ENCODE peak calls at places on chromosomes 5 and 9, in ten cellular contexts. R is upper lobe of left lung, Q is left ventricle myocardium inferior, F is Peyer's patch, K is WERI-Rb-1, W is fibroblast of lung, E is colonic mucosa, X is psoas muscle, O is AG09309, M is cardiac muscle cell. B is an unnamed sample.

GRCh38 chr5:90193185-90193822 is 216.3 kb downstream of the CETN3 start:
- DNase-seq in R (no peak), Q (no peak), F (no peak), K (no peak), W (peak), E (no peak), X (no peak), O (no peak), M (no peak), B (no peak)

GRCh38 chr5:145345883-145346282 is 489.3 kb downstream of the PRELID2 start:
- DNase-seq in R (no peak), Q (no peak), F (no peak), K (no peak), W (no peak), E (no peak), X (no peak), O (no peak), M (no peak), B (no peak)

GRCh38 chr5:72543365-72543764 is 36.2 kb upstream of the ZNF366 start:
- DNase-seq in R (no peak), Q (no peak), F (no peak), K (no peak), W (peak), E (no peak), X (no peak), O (peak), M (peak), B (no peak)

GRCh38 chr5:179858241-179858585 is 404 bp downstream of the MRNIP start:
- DNase-seq in R (peak), Q (no peak), F (peak), K (peak), W (peak), E (peak), X (peak), O (no peak), M (peak), B (no peak)

GRCh38 chr5:109983135-109983534 is 293.4 kb downstream of the MAN2A1 start:
- DNase-seq in R (no peak), Q (no peak), F (no peak), K (no peak), W (peak), E (no peak), X (no peak), O (peak), M (peak), B (no peak)

GRCh38 chr5:177154003-177154643 is 20.6 kb downstream of the NSD1 start:
- DNase-seq in R (no peak), Q (no peak), F (no peak), K (no peak), W (no peak), E (peak), X (no peak), O (peak), M (peak), B (no peak)

GRCh38 chr9:133238851-133239532 is 29.9 kb upstream of the OBP2B start:
- DNase-seq in R (peak), Q (peak), F (peak), K (peak), W (peak), E (peak), X (peak), O (no peak), M (peak), B (peak)

GRCh38 chr5:17381926-17382325 is 116.1 kb upstream of the TAF11L2 start:
- DNase-seq in R (no peak), Q (peak), F (no peak), K (no peak), W (no peak), E (no peak), X (peak), O (no peak), M (no peak), B (no peak)

GRCh38 chr5:154317916-154318315 is 127.4 kb downstream of the GALNT10 start:
- DNase-seq in R (no peak), Q (no peak), F (no peak), K (no peak), W (no peak), E (no peak), X (no peak), O (no peak), M (no peak), B (no peak)

GRCh38 chr5:174872271-174872670 is 147.9 kb downstream of the MSX2 start:
- DNase-seq in R (no peak), Q (no peak), F (no peak), K (no peak), W (peak), E (no peak), X (no peak), O (peak), M (peak), B (no peak)

GRCh38 chr9:96009690-96010477 is 134.4 kb downstream of the ERCC6L2 start:
- DNase-seq in R (no peak), Q (no peak), F (no peak), K (no peak), W (peak), E (no peak), X (no peak), O (no peak), M (no peak), B (no peak)

GRCh38 chr5:56026863-56027300 is 32.1 kb upstream of the IL6ST start:
- DNase-seq in R (no peak), Q (no peak), F (no peak), K (no peak), W (peak), E (no peak), X (no peak), O (peak), M (peak), B (no peak)

GRCh38 chr9:98365227-98365669 is 109.8 kb upstream of the TBC1D2 start:
- DNase-seq in R (no peak), Q (no peak), F (no peak), K (peak), W (peak), E (peak), X (no peak), O (no peak), M (peak), B (no peak)

GRCh38 chr5:54832846-54833245 is 152.5 kb downstream of the ESM1 start:
- DNase-seq in R (no peak), Q (no peak), F (no peak), K (no peak), W (peak), E (no peak), X (no peak), O (no peak), M (no peak), B (no peak)

GRCh38 chr5:91541696-91542095 is 158.6 kb upstream of the ARRDC3 start:
- DNase-seq in R (no peak), Q (no peak), F (no peak), K (no peak), W (peak), E (no peak), X (no peak), O (no peak), M (no peak), B (no peak)

GRCh38 chr5:10222326-10222725 is 27.4 kb downstream of the ATPSCKMT start:
- DNase-seq in R (no peak), Q (no peak), F (no peak), K (no peak), W (no peak), E (no peak), X (no peak), O (no peak), M (no peak), B (no peak)

GRCh38 chr9:79237861-79238260 is 333.9 kb upstream of the TLE4 start:
- DNase-seq in R (no peak), Q (no peak), F (no peak), K (no peak), W (peak), E (no peak), X (no peak), O (peak), M (no peak), B (no peak)

GRCh38 chr5:146222002-146222401 is 18.6 kb downstream of the RBM27 start:
- DNase-seq in R (no peak), Q (no peak), F (no peak), K (no peak), W (no peak), E (no peak), X (no peak), O (no peak), M (no peak), B (no peak)

GRCh38 chr9:5563417-5563815 is 53.1 kb downstream of the PDCD1LG2 start:
- DNase-seq in R (no peak), Q (no peak), F (no peak), K (no peak), W (peak), E (no peak), X (no peak), O (no peak), M (no peak), B (no peak)

GRCh38 chr9:97763884-97764283 is 66.7 kb upstream of the XPA start:
- DNase-seq in R (no peak), Q (no peak), F (no peak), K (no peak), W (no peak), E (no peak), X (no peak), O (no peak), M (no peak), B (no peak)

DNA sequence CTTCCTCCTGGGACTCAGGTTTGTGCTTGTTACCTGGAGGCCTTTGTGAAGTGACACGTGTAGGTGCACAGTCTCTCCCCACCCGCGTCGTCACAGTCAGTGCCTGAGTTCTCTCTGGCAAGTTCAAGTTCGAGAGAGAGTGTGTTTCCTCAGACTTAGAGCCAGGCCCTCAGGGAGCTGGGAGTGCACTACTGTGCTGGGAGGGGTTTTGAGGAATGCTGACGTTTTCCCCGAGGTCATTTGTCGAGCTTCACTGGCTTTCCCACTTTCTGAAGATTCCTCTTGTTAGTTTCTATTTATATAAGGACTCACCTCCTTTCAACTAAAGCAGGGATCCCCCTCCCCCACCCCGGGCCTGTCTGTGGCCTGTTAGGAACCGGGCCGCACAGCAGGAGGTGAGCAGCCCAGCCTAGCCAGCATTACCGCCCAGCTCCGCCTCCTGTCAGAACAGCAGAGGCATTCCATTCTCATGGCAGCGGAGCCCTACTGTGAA is 209.2 kb downstream of the DIRAS2 start:
- DNase-seq in R (peak), Q (no peak), F (no peak), K (peak), W (peak), E (peak), X (no peak), O (no peak), M (peak), B (peak)
- TF ChIP-seq CTCF in R (no peak), Q (no peak), F (no peak), K (no peak), W (no peak), E (no peak), X (no peak), O (no peak), M (no peak), B (no peak)

DNA sequence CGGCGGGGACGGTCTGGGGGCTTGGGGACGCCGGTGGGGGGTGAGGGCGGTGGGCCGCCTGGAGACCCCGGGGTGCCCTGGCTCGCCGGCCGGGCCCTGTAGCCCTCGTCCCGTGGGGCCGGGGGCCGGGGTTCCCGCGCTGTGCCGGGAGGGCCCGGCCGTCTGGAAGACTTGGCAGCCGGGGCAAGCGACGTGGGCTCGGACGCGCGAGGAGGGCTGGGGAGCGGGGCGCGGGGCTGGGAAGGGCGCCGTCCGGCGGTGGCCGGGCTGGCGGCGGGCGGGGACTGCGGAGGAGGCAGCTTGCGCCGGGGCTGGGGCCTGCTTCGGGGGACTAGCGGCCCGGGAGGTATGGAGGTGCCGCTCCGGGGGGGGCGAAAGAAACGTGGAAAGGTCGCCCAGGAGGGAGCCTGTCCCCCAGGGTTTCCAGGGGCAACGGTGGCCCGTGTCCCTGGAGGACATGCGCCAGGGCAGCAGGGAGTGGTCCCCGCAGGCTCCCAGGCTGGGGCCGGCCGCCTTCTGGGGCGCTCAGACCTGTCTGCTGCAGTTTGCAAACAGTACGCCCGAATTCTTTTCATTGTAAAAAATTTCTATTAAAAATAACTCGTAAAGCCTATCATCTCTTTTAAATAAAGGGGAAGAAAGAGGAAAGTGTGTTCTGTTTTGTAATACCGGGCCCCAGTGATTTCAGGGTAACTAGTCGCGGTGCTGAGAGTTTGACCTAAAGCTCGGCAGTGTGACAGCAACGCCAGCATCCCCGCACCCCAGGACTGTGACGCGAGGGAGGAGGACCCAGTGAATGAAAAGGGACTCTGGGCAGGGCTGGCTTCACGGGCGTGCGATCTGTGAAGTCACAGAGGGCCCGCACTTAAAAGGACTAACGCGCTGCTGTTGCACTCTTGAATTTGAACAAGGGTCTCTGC is 752 bp upstream of the ANKH start:
- DNase-seq in R (peak), Q (peak), F (peak), K (peak), W (peak), E (peak), X (peak), O (no peak), M (peak), B (peak)
- TF ChIP-seq CTCF in R (no peak), Q (peak), F (no peak), K (peak), W (no peak), E (no peak), X (no peak), O (peak), M (peak), B (no peak)

DNA sequence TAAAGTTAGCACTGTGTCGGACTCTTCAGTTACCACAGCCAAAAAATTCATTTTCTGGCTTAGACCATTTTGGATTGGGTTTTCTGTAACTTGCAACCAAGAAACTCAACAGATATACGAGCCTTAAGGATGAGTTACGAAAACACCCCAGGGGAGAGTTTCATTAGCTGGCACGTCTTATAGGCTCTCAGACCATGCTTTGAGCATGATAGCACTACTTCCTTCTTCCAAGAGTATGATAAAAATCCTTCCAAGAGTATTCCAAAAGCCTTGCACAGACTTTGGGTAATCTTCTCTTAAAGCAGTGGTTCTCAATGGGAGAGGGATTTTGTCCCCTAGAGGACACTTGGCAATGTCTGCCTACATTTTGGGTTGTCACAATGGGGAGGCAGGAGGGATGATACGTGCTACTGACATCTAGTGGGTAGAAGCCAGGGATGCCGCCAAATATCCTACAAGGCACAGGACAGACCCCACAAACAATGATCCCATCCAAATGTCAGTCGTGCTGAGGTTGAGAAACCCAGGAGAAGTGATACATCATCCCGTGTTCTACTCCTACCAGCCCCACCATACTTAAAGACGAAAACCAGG is 64.8 kb downstream of the SMIM23 start:
- DNase-seq in R (no peak), Q (no peak), F (no peak), K (no peak), W (no peak), E (no peak), X (no peak), O (no peak), M (peak), B (no peak)
- TF ChIP-seq CTCF in R (no peak), Q (peak), F (no peak), K (peak), W (peak), E (no peak), X (no peak), O (peak), M (peak), B (no peak)

GRCh38 chr5:66743344-66743743 is 147.2 kb downstream of the MAST4 start:
- DNase-seq in R (peak), Q (no peak), F (no peak), K (no peak), W (no peak), E (no peak), X (no peak), O (no peak), M (no peak), B (no peak)

GRCh38 chr5:66742896-66743247 is 146.7 kb downstream of the MAST4 start:
- DNase-seq in R (no peak), Q (no peak), F (no peak), K (no peak), W (no peak), E (no peak), X (no peak), O (no peak), M (no peak), B (no peak)

GRCh38 chr5:66745297-66745696 is 149.1 kb downstream of the MAST4 start:
- DNase-seq in R (no peak), Q (no peak), F (no peak), K (no peak), W (no peak), E (no peak), X (no peak), O (no peak), M (no peak), B (no peak)

GRCh38 chr5:66742083-66742895 is 146.1 kb downstream of the MAST4 start:
- DNase-seq in R (no peak), Q (peak), F (no peak), K (peak), W (peak), E (peak), X (no peak), O (no peak), M (no peak), B (no peak)

DNA sequence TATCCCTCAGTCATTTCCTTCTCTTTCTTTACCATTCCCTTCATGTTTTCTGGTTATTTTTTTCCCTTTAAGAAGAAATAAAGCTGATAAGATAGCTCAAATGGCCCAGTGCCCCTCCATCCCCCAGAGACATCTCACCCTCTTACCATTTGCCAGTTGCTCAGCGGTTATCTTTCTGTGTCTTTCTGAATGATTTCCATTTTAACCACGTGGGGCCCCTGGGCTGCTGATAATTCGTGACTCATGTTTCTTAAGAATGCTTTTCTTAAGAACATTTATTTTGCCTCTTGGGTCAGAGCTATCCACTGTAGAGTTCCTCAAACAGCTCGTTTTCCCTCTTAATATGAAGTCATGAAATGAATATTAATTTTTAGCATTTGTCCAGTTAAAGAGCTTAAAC is 147.8 kb downstream of the MAST4 start:
- DNase-seq in R (no peak), Q (peak), F (no peak), K (no peak), W (peak), E (no peak), X (no peak), O (no peak), M (peak), B (no peak)
- TF ChIP-seq CTCF in R (no peak), Q (no peak), F (no peak), K (no peak), W (no peak), E (no peak), X (no peak), O (no peak), M (no peak), B (no peak)

DNA sequence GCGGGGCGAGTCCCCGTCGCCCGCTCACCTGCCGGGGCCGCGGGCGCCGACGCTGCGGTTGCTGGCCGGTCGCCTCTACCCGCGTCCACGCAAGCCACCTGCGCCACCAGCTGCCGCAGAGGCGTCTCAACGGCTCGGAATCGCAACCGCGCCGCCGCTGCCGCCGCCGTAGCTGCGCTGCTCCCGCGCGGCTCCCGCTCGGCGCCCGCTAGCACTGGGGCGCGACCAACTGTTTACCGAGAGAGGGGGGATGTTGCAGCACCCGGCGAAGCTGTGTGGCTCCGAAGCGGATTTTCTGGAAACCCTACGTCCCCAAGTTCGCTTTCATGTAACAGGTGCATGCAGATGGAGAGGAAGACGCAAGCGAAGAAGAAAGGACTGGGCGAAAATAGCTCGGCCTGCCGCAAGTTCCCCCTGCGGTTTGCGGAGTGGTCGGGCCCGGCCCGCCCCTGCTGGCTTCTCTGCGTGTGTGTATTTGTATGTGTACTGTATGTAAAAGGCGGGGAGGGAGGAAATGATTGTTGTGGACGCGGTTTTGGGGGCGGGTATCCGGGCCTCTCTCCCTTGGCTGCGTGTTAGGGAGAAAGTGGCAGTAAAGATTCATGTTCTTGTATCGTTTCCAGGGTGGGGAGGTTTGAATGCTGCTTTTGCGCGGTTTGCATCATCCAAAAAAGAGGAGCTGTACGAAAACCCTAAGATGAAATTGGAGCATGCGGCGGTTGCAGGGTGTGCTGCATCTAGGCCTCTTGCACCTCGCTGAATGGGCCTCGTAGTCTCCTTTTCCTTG is at the start of gene PSIP1:
- DNase-seq in R (peak), Q (peak), F (peak), K (peak), W (peak), E (peak), X (peak), O (peak), M (peak), B (peak)
- TF ChIP-seq CTCF in R (peak), Q (peak), F (peak), K (no peak), W (no peak), E (no peak), X (no peak), O (no peak), M (no peak), B (no peak)

GRCh38 chr5:137876101-137876500 is 8.4 kb downstream of the MYOT start:
- DNase-seq in R (no peak), Q (no peak), F (no peak), K (no peak), W (no peak), E (no peak), X (no peak), O (no peak), M (no peak), B (no peak)
- TF ChIP-seq CTCF in R (no peak), Q (no peak), F (no peak), K (no peak), W (no peak), E (no peak), X (no peak), O (no peak), M (no peak), B (no peak)